ENCODE peak calls at places on chromosomes 12 and 14, in nine cellular contexts. H, D, C, B, W, A, E, V and N are unnamed samples.
A peak's percentile ranks its signal among the peaks of the same experiment; 100 is the strongest.

GRCh38 chr12:108241961-108242360 is 97.2 kb downstream of the CMKLR1 start:
- DNase-seq in H (no peak), D (no peak), C (no peak), B (no peak), W (no peak), A (no peak), E (no peak), V (no peak), N (no peak)

GRCh38 chr12:106086696-106087095 is 52.1 kb downstream of the NUAK1 start:
- DNase-seq in H (no peak), D (no peak), C (no peak), B (no peak), W (no peak), A (no peak), E (no peak), V (no peak), N (peak; percentile 78)

GRCh38 chr12:85036241-85036707 is at the start of the genes LRRIQ1 and TSPAN19:
- DNase-seq in H (peak; percentile 89), D (peak; percentile 95), C (peak; percentile 60), B (no peak), W (peak; percentile 63), A (peak; percentile 93), E (peak; percentile 85), V (no peak), N (peak; percentile 35)

GRCh38 chr12:56151672-56152131 is 685 bp upstream of the MYL6B start:
- DNase-seq in H (peak; percentile 49), D (no peak), C (peak; percentile 46), B (peak; percentile 52), W (peak; percentile 59), A (peak; percentile 73), E (no peak), V (peak; percentile 78), N (no peak)

GRCh38 chr12:31324845-31325523 is 966 bp downstream of the SINHCAF start:
- DNase-seq in H (no peak), D (peak; percentile 30), C (peak; percentile 12), B (peak; percentile 20), W (peak; percentile 55), A (no peak), E (no peak), V (peak; percentile 57), N (no peak)

GRCh38 chr12:4934651-4935050 is 24.9 kb downstream of the KCNA1 start:
- DNase-seq in H (no peak), D (no peak), C (no peak), B (no peak), W (no peak), A (no peak), E (no peak), V (no peak), N (no peak)

GRCh38 chr14:23361320-23361719 is 3.7 kb downstream of the EFS start:
- DNase-seq in H (no peak), D (no peak), C (no peak), B (no peak), W (no peak), A (no peak), E (no peak), V (no peak), N (no peak)

GRCh38 chr14:20820063-20820904 is 17.6 kb upstream of the RNASE1 start:
- DNase-seq in H (no peak), D (peak; percentile 50), C (no peak), B (no peak), W (no peak), A (no peak), E (no peak), V (no peak), N (no peak)

GRCh38 chr12:64392221-64392620 is 1.7 kb upstream of the C12orf56 start:
- DNase-seq in H (peak; percentile 39), D (no peak), C (no peak), B (no peak), W (peak; percentile 72), A (no peak), E (no peak), V (no peak), N (no peak)

GRCh38 chr12:95022477-95022876 is 19.0 kb upstream of the NDUFA12 start:
- DNase-seq in H (no peak), D (no peak), C (no peak), B (no peak), W (no peak), A (no peak), E (no peak), V (no peak), N (no peak)